ENCODE peak calls at places on chromosome 21, in six cellular contexts. I, Q, A, G, B and L are unnamed samples.

GRCh38 chr21:21247441-21247840 is 249.2 kb downstream of the NCAM2 start:
- DNase-seq in Q (no peak), G (no peak), B (no peak), A (no peak), I (no peak), L (no peak)

GRCh38 chr21:38333290-38334272 is 76.8 kb downstream of the KCNJ15 start:
- DNase-seq in G (no peak), I (no peak), B (no peak), A (no peak), Q (no peak), L (no peak)

GRCh38 chr21:37253991-37254390 is 13.1 kb downstream of the VPS26C start:
- DNase-seq in B (no peak), Q (no peak), A (no peak), G (no peak), I (no peak), L (no peak)

GRCh38 chr21:36282568-36283230 is 37.3 kb upstream of the MORC3 start:
- DNase-seq in G (no peak), I (no peak), Q (no peak), B (no peak), A (no peak), L (no peak)

GRCh38 chr21:36707763-36708511 is 9.0 kb downstream of the SIM2 start:
- DNase-seq in Q (no peak), B (no peak), A (no peak), G (no peak), I (no peak), L (no peak)

GRCh38 chr21:16029065-16029464 is 299.3 kb downstream of the USP25 start:
- DNase-seq in A (no peak), Q (no peak), I (no peak), G (no peak), B (no peak), L (no peak)

GRCh38 chr21:38956791-38957571 is 151.3 kb downstream of the ETS2 start:
- DNase-seq in I (peak), A (no peak), G (no peak), B (no peak), Q (no peak), L (no peak)

GRCh38 chr21:33334824-33335223 is 10.1 kb downstream of the IFNAR1 start:
- DNase-seq in G (no peak), Q (no peak), A (no peak), I (no peak), B (no peak), L (no peak)

GRCh38 chr21:38942617-38943245 is 137.0 kb downstream of the ETS2 start:
- DNase-seq in B (no peak), G (no peak), A (no peak), I (no peak), Q (no peak), L (no peak)

GRCh38 chr21:36422279-36423098 is 37.3 kb downstream of the CHAF1B start:
- DNase-seq in I (peak), G (peak), Q (peak), A (peak), B (peak), L (peak)

GRCh38 chr21:36125513-36126121 is 9.3 kb upstream of the CBR3 start:
- DNase-seq in A (no peak), B (peak), Q (peak), I (peak), G (no peak), L (no peak)

GRCh38 chr21:38123626-38124025 is 133.2 kb upstream of the KCNJ15 start:
- DNase-seq in G (no peak), B (no peak), A (no peak), I (no peak), Q (no peak), L (no peak)

GRCh38 chr21:30268608-30269197 is 14.0 kb downstream of the KRTAP24-1 start:
- DNase-seq in G (no peak), A (no peak), I (peak), Q (peak), B (no peak), L (no peak)

GRCh38 chr21:33444499-33444898 is 35.3 kb downstream of the TMEM50B start:
- DNase-seq in I (no peak), B (no peak), G (no peak), A (no peak), Q (no peak), L (no peak)

GRCh38 chr21:28518620-28519019 is 474.1 kb downstream of the LTN1 start:
- DNase-seq in Q (no peak), G (no peak), B (no peak), A (no peak), I (no peak), L (no peak)

GRCh38 chr21:45412909-45413581 is 8.1 kb downstream of the COL18A1 start:
- DNase-seq in A (no peak), Q (no peak), B (no peak), G (no peak), I (no peak), L (no peak)
- TF ChIP-seq TAF1 in A (no peak), Q (no peak), B (no peak), G (no peak), I (no peak), L (no peak)

GRCh38 chr21:44767834-44768831 is 33.5 kb downstream of the UBE2G2 start:
- DNase-seq in G (no peak), Q (no peak), I (no peak), B (no peak), A (no peak), L (no peak)
- TF ChIP-seq TAF1 in G (no peak), Q (no peak), I (no peak), B (no peak), A (no peak), L (no peak)

GRCh38 chr21:25722631-25723030 is 12.1 kb downstream of the ATP5PF start:
- DNase-seq in I (no peak), G (no peak), B (no peak), A (no peak), Q (no peak), L (no peak)
- TF ChIP-seq TAF1 in I (no peak), G (no peak), B (no peak), A (no peak), Q (no peak), L (no peak)

GRCh38 chr21:45407629-45408247 is 2.8 kb downstream of the COL18A1 start:
- DNase-seq in I (no peak), G (no peak), Q (no peak), B (no peak), A (no peak), L (no peak)
- TF ChIP-seq TAF1 in I (no peak), G (no peak), Q (no peak), B (no peak), A (no peak), L (no peak)

GRCh38 chr21:34889287-34889536 is 159.9 kb downstream of the RUNX1 start:
- DNase-seq in A (no peak), G (no peak), B (peak), Q (no peak), I (no peak), L (no peak)
- TF ChIP-seq TAF1 in A (no peak), G (no peak), B (no peak), Q (no peak), I (no peak), L (no peak)